ENCODE peak calls at places on chromosomes 7 and 10, in eight cellular contexts. Z is stomach, J is HCT116, L is sigmoid colon, H is heart left ventricle, S is tibial nerve, O is endothelial cell of umbilical vein, C is A549. R is an unnamed sample.

GRCh38 chr10:97224483-97225435 is 39.0 kb upstream of the SLIT1 start:
- DNase-seq in S (no peak), L (no peak), C (no peak), Z (no peak), H (no peak), O (peak; percentile 33), J (no peak), R (no peak)

GRCh38 chr10:116049158-116049557 is 223.8 kb downstream of the GFRA1 start:
- DNase-seq in S (no peak), J (no peak), L (no peak), H (no peak), O (no peak), Z (no peak), C (no peak), R (no peak)

GRCh38 chr10:48299066-48299465 is 7.4 kb upstream of the MAPK8 start:
- DNase-seq in S (no peak), L (no peak), Z (no peak), C (no peak), O (no peak), H (no peak), J (no peak), R (no peak)

GRCh38 chr7:138512885-138513284 is 52.8 kb downstream of the TRIM24 start:
- DNase-seq in H (no peak), S (no peak), Z (no peak), O (no peak), C (no peak), L (no peak), J (no peak), R (no peak)

GRCh38 chr10:79335094-79335469 is 12.2 kb upstream of the PPIF start:
- DNase-seq in H (no peak), J (no peak), S (no peak), L (no peak), O (no peak), C (no peak), Z (no peak), R (no peak)

GRCh38 chr7:141158562-141158961 is 84.7 kb downstream of the TMEM178B start:
- DNase-seq in L (peak; percentile 72), O (no peak), H (peak; percentile 26), C (peak; percentile 18), S (peak; percentile 47), Z (no peak), J (peak; percentile 38), R (no peak)

GRCh38 chr10:129622736-129623135 is 155.7 kb downstream of the MGMT start:
- DNase-seq in J (no peak), S (no peak), O (no peak), C (no peak), L (no peak), H (no peak), Z (no peak), R (no peak)

GRCh38 chr7:127932496-127932895 is 98.7 kb downstream of the LRRC4 start:
- DNase-seq in C (no peak), H (no peak), J (no peak), S (no peak), O (no peak), L (no peak), Z (no peak), R (no peak)

GRCh38 chr7:138890467-138890781 is 90.8 kb downstream of the KIAA1549 start:
- DNase-seq in S (no peak), Z (no peak), J (no peak), C (no peak), H (no peak), L (no peak), O (no peak), R (no peak)

GRCh38 chr7:50826371-50827172 is 43.9 kb upstream of the GRB10 start:
- DNase-seq in H (no peak), C (peak; percentile 47), Z (no peak), O (peak; percentile 97), J (peak; percentile 55), L (no peak), S (no peak), R (no peak)

GRCh38 chr7:87129332-87129731 is 22.9 kb upstream of the DMTF1 start:
- DNase-seq in C (no peak), H (no peak), J (no peak), L (no peak), Z (no peak), S (no peak), O (no peak), R (no peak)

GRCh38 chr10:102649770-102650654 is 5.7 kb downstream of the TRIM8 start:
- DNase-seq in L (no peak), H (no peak), C (no peak), O (no peak), J (no peak), S (no peak), Z (no peak), R (no peak)

GRCh38 chr10:21194510-21194993 is 297.4 kb upstream of the NEBL start:
- DNase-seq in C (peak; percentile 55), H (peak; percentile 16), J (peak; percentile 38), S (no peak), L (no peak), Z (peak; percentile 33), O (peak; percentile 23), R (no peak)

GRCh38 chr7:24963218-24963617 is 16.8 kb downstream of the OSBPL3 start:
- DNase-seq in S (peak; percentile 59), H (peak; percentile 42), O (no peak), C (no peak), L (peak; percentile 67), Z (peak; percentile 28), J (no peak), R (no peak)

GRCh38 chr7:44733708-44734481 is 14.8 kb upstream of the ZMIZ2 start:
- DNase-seq in S (no peak), L (no peak), O (peak; percentile 45), H (no peak), Z (no peak), J (peak; percentile 66), C (no peak), R (no peak)

GRCh38 chr7:34357068-34357467 is 300.9 kb upstream of the NPSR1 start:
- DNase-seq in L (no peak), J (no peak), O (no peak), H (no peak), S (no peak), Z (no peak), C (no peak), R (no peak)

GRCh38 chr10:34607894-34608293 is 207.2 kb downstream of the PARD3 start:
- DNase-seq in H (no peak), Z (no peak), C (no peak), S (no peak), O (peak; percentile 55), J (no peak), L (no peak), R (no peak)

GRCh38 chr10:124346831-124347230 is 71.9 kb downstream of the OAT start:
- DNase-seq in J (no peak), H (no peak), Z (no peak), S (no peak), L (no peak), O (no peak), C (no peak), R (no peak)

GRCh38 chr10:35203744-35204143 is 77.1 kb downstream of the CREM start:
- DNase-seq in C (no peak), S (no peak), J (no peak), Z (no peak), H (no peak), O (no peak), L (no peak), R (no peak)

GRCh38 chr10:102059987-102060386 is 4.0 kb upstream of the ARMH3 start:
- DNase-seq in L (no peak), Z (no peak), J (no peak), C (no peak), H (no peak), S (no peak), O (no peak), R (no peak)

GRCh38 chr7:27377988-27378387 is 135.4 kb downstream of the EVX1 start:
- DNase-seq in J (no peak), O (no peak), C (no peak), H (no peak), Z (no peak), L (no peak), S (no peak), R (no peak)

GRCh38 chr7:143287321-143287934 is 723 bp upstream of the CASP2 start:
- DNase-seq in C (no peak), O (no peak), J (no peak), L (peak; percentile 69), S (no peak), H (no peak), Z (no peak), R (no peak)

GRCh38 chr7:55178863-55179773 is 160.3 kb downstream of the EGFR start:
- DNase-seq in L (no peak), Z (no peak), C (no peak), O (no peak), J (no peak), S (no peak), H (no peak), R (no peak)

DNA sequence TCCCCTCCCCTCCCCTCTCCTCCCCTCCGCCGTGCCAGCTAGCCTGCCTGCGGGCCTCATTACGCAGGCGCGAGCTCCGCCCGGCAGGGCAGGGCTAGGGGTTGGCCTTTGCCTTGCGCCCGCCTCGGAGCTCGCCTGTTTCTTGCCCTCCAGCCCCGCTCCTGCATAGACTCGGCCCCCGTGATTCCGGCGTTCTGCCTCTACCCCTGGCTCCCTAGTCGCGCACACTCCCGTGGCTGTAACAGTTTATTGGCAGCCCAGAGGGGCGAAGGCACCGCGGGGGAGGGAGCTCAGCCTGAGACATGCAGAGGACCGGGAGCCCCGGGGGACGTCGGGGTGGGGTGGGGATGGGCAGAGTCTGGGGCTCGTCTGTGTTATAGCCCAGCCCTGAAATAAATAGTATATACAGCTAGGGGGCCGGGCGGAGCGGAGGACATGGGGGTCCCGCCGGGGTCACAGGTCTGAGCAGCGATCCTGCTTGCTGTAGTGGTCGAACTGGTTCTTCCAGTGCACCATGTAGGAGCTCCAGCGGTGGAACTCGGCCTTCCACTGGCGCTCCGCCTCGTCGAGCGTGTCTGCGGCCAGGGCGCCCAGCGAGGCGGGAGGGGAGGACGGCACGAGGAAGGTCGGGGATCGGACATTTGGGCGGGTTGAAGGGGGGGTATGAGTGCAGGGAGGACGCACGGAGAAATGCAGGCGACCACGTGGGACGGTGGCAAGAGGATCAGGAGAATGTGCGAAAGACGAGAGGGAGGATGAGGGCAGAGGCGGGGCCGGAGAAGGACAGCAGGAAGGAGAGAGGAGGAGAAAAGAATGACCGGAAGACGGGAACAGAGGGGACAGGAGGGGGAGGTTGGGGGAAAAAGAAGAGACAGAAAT is 485 bp upstream of the UFSP1 start:
- DNase-seq in C (peak; percentile 96), J (peak; percentile 80), L (peak; percentile 97), S (peak; percentile 79), O (peak; percentile 88), H (peak; percentile 95), Z (peak; percentile 95), R (peak; percentile 73)
- TF ChIP-seq POLR2A in C (peak; percentile 74), J (peak; percentile 84), L (peak; percentile 63), S (peak; percentile 84), O (no peak), H (peak; percentile 61), Z (no peak), R (peak; percentile 83)

GRCh38 chr10:114470956-114471905 is 66.9 kb upstream of the AFAP1L2 start:
- DNase-seq in J (peak; percentile 62), L (peak; percentile 76), H (peak; percentile 63), C (peak; percentile 58), S (peak; percentile 53), Z (peak; percentile 73), O (peak; percentile 78), R (no peak)
- H3K27ac ChIP-seq in J (no peak overlapping the region), L (no peak overlapping the region), H (peak overlapping the region; percentile 25), C (no peak overlapping the region), S (no peak overlapping the region), Z (peak overlapping the region; percentile 64), O (no peak overlapping the region), R (no peak overlapping the region)

GRCh38 chr10:32376027-32376426 is 29.1 kb upstream of the EPC1 start:
- DNase-seq in O (peak; percentile 18), C (no peak), S (no peak), J (no peak), Z (no peak), H (no peak), L (no peak), R (no peak)
- H3K4me3 ChIP-seq in O (no peak overlapping the region), C (peak overlapping the region; percentile 65), S (peak overlapping the region; percentile 80), J (no peak overlapping the region), Z (peak overlapping the region; percentile 61), H (peak overlapping the region; percentile 55), L (peak overlapping the region; percentile 51), R (peak overlapping the region; percentile 72)

GRCh38 chr10:15122477-15123030 is 25.4 kb downstream of the RPP38 start:
- DNase-seq in Z (no peak), S (no peak), H (no peak), O (no peak), J (no peak), C (no peak), L (no peak), R (no peak)
- TF ChIP-seq POLR2A in Z (no peak), S (no peak), H (no peak), O (no peak), J (no peak), C (no peak), L (no peak), R (no peak)